ENCODE peak calls at places on chromosomes 3 and 15, in nine cellular contexts. I is mucosa of gallbladder; L is omental fat pad; K is WTC11; T is mesothelial cell of epicardium; P is EH; X is midbrain; W is HT-29; O is effector CD4-positive, alpha-beta T cell. Q is an unnamed sample.
A peak's percentile ranks its signal among the peaks of the same experiment; 100 is the strongest.

GRCh38 chr3:168053115-168053514 is 42.6 kb downstream of the GOLIM4 start:
- DNase-seq in I (no peak), L (no peak), K (no peak), T (no peak), P (no peak), X (peak; percentile 16), W (no peak), O (no peak), Q (no peak)

GRCh38 chr3:152350764-152351163 is 82.0 kb downstream of the MBNL1 start:
- DNase-seq in I (no peak), L (no peak), K (no peak), T (no peak), P (no peak), X (no peak), W (no peak), O (no peak), Q (no peak)

GRCh38 chr15:100781061-100781960 is 98.3 kb upstream of the ALDH1A3 start:
- DNase-seq in I (no peak), L (no peak), K (peak; percentile 7), T (no peak), P (peak; percentile 17), X (no peak), W (no peak), O (no peak), Q (peak; percentile 76)

GRCh38 chr3:187243933-187244564 is 46.8 kb downstream of the RTP1 start:
- DNase-seq in I (no peak), L (no peak), K (no peak), T (no peak), P (no peak), X (no peak), W (no peak), O (no peak), Q (peak; percentile 81)

GRCh38 chr15:57696146-57696545 is 10.4 kb upstream of the POLR2M start:
- DNase-seq in I (no peak), L (no peak), K (no peak), T (no peak), P (no peak), X (no peak), W (no peak), O (no peak), Q (no peak)

GRCh38 chr3:58630710-58631092 is 35.9 kb downstream of the FAM3D start:
- DNase-seq in I (no peak), L (no peak), K (no peak), T (no peak), P (no peak), X (no peak), W (no peak), O (no peak), Q (no peak)

GRCh38 chr15:69479971-69480370 is 27.4 kb downstream of the RPLP1 start:
- DNase-seq in I (no peak), L (no peak), K (no peak), T (no peak), P (no peak), X (no peak), W (no peak), O (no peak), Q (no peak)

GRCh38 chr3:97421565-97421964 is 343.0 kb upstream of the ARL6 start:
- DNase-seq in I (no peak), L (no peak), K (no peak), T (no peak), P (no peak), X (no peak), W (no peak), O (no peak), Q (no peak)

GRCh38 chr15:30901889-30902288 is 1.8 kb upstream of the FAN1 start:
- DNase-seq in I (no peak), L (no peak), K (no peak), T (no peak), P (no peak), X (no peak), W (no peak), O (no peak), Q (no peak)

GRCh38 chr3:24343084-24343783 is 151.4 kb downstream of the THRB start:
- DNase-seq in I (no peak), L (no peak), K (no peak), T (no peak), P (peak; percentile 56), X (no peak), W (peak; percentile 51), O (no peak), Q (no peak)

GRCh38 chr15:60074181-60074885 is 70.2 kb downstream of the FOXB1 start:
- DNase-seq in I (no peak), L (no peak), K (no peak), T (no peak), P (peak; percentile 32), X (no peak), W (peak; percentile 18), O (no peak), Q (no peak)

GRCh38 chr3:114293846-114294245 is at the start of gene TIGIT:
- DNase-seq in I (no peak), L (no peak), K (no peak), T (no peak), P (no peak), X (no peak), W (no peak), O (no peak), Q (no peak)

GRCh38 chr15:57376695-57377477 is 581 bp downstream of the CGNL1 start:
- DNase-seq in I (no peak), L (peak; percentile 32), K (peak; percentile 58), T (no peak), P (peak; percentile 7), X (peak; percentile 9), W (peak; percentile 22), O (no peak), Q (peak; percentile 87)

GRCh38 chr15:74726774-74727164 is 1.4 kb upstream of the CYP1A1 start:
- DNase-seq in I (no peak), L (no peak), K (no peak), T (no peak), P (no peak), X (no peak), W (no peak), O (no peak), Q (peak; percentile 78)

GRCh38 chr3:42749753-42750231 is 23.3 kb downstream of the CCDC13 start:
- DNase-seq in I (no peak), L (no peak), K (peak; percentile 42), T (no peak), P (peak; percentile 66), X (peak; percentile 68), W (peak; percentile 28), O (no peak), Q (no peak)

GRCh38 chr15:47514251-47514652 is 203.1 kb upstream of the SEMA6D start:
- DNase-seq in I (no peak), L (no peak), K (no peak), T (no peak), P (peak; percentile 75), X (no peak), W (no peak), O (no peak), Q (peak; percentile 89)

GRCh38 chr3:4752201-4753072 is 226.8 kb upstream of the BHLHE40 start:
- DNase-seq in I (peak; percentile 70), L (no peak), K (no peak), T (no peak), P (peak; percentile 54), X (no peak), W (peak; percentile 43), O (no peak), Q (no peak)

GRCh38 chr15:90059208-90059985 is 42.9 kb downstream of the IDH2 start:
- DNase-seq in I (peak; percentile 77), L (no peak), K (peak; percentile 59), T (no peak), P (no peak), X (peak; percentile 34), W (peak; percentile 85), O (peak; percentile 37), Q (no peak)

GRCh38 chr3:125695688-125696087 is 100.4 kb upstream of the OSBPL11 start:
- DNase-seq in I (no peak), L (no peak), K (no peak), T (no peak), P (no peak), X (no peak), W (no peak), O (no peak), Q (no peak)

GRCh38 chr3:16060358-16060852 is 114.1 kb upstream of the GALNT15 start:
- DNase-seq in I (peak; percentile 65), L (no peak), K (no peak), T (no peak), P (peak; percentile 100), X (peak; percentile 25), W (peak; percentile 73), O (no peak), Q (peak; percentile 89)

GRCh38 chr15:77856718-77857346 is 220.7 kb downstream of the TBC1D2B start:
- DNase-seq in I (no peak), L (no peak), K (no peak), T (no peak), P (no peak), X (no peak), W (no peak), O (no peak), Q (no peak)

GRCh38 chr3:5560199-5560598 is 372.7 kb downstream of the EDEM1 start:
- DNase-seq in I (no peak), L (no peak), K (no peak), T (no peak), P (no peak), X (no peak), W (no peak), O (no peak), Q (no peak)

GRCh38 chr3:160061525-160061924 is 72.9 kb downstream of the IL12A start:
- DNase-seq in I (no peak), L (no peak), K (no peak), T (no peak), P (no peak), X (no peak), W (no peak), O (no peak), Q (no peak)

GRCh38 chr15:57085267-57085666 is 166.8 kb downstream of the TCF12 start:
- DNase-seq in I (no peak), L (no peak), K (no peak), T (no peak), P (no peak), X (no peak), W (peak; percentile 33), O (no peak), Q (no peak)

GRCh38 chr15:39269821-39270220 is 311.1 kb upstream of the THBS1 start:
- DNase-seq in I (peak; percentile 13), L (no peak), K (no peak), T (no peak), P (peak; percentile 39), X (no peak), W (no peak), O (no peak), Q (no peak)

GRCh38 chr3:101072299-101072698 is 79.1 kb upstream of the ABI3BP start:
- DNase-seq in I (peak; percentile 29), L (no peak), K (no peak), T (no peak), P (peak; percentile 71), X (no peak), W (peak; percentile 49), O (no peak), Q (no peak)

GRCh38 chr3:126124148-126124868 is 40.4 kb upstream of the SLC41A3 start:
- DNase-seq in I (no peak), L (no peak), K (peak; percentile 49), T (no peak), P (no peak), X (no peak), W (no peak), O (no peak), Q (no peak)

GRCh38 chr3:113310960-113311359 is 99.6 kb downstream of the BOC start:
- DNase-seq in I (no peak), L (no peak), K (no peak), T (no peak), P (no peak), X (no peak), W (no peak), O (no peak), Q (no peak)

GRCh38 chr15:32898991-32899613 is 181.3 kb downstream of the GREM1 start:
- DNase-seq in I (no peak), L (no peak), K (peak; percentile 78), T (no peak), P (no peak), X (no peak), W (peak; percentile 17), O (no peak), Q (no peak)

Q was measured in osteoblast.